ENCODE peak calls at places on chromosomes 16 and 17, in ten cellular contexts. S, I, J, A, L, O, Q, Z, G and D are unnamed samples.

GRCh38 chr17:78967782-78968362 is 11.9 kb downstream of the LGALS3BP start:
- DNase-seq in S (no peak), I (no peak), J (no peak), A (no peak), L (no peak), O (no peak), Q (no peak), Z (no peak), G (no peak), D (no peak)

GRCh38 chr17:4936436-4936835 is 3.4 kb downstream of the SLC25A11 start:
- DNase-seq in S (no peak), I (no peak), J (no peak), A (no peak), L (no peak), O (no peak), Q (no peak), Z (no peak), G (no peak), D (no peak)

GRCh38 chr17:512926-513325 is 160.3 kb upstream of the RPH3AL start:
- DNase-seq in S (no peak), I (no peak), J (no peak), A (no peak), L (peak), O (no peak), Q (no peak), Z (peak), G (no peak), D (no peak)

GRCh38 chr17:58643147-58643546 is 48.7 kb downstream of the TEX14 start:
- DNase-seq in S (no peak), I (no peak), J (no peak), A (no peak), L (no peak), O (no peak), Q (no peak), Z (no peak), G (no peak), D (no peak)

GRCh38 chr17:75049057-75049456 is 2.0 kb downstream of the KCTD2 start:
- DNase-seq in S (no peak), I (no peak), J (no peak), A (no peak), L (no peak), O (no peak), Q (peak), Z (no peak), G (no peak), D (no peak)

GRCh38 chr17:75152971-75153853 is 1.1 kb downstream of the JPT1 start:
- DNase-seq in S (no peak), I (peak), J (peak), A (no peak), L (peak), O (peak), Q (peak), Z (peak), G (no peak), D (no peak)

GRCh38 chr16:5077304-5077703 is 5.7 kb downstream of the ALG1 start:
- DNase-seq in S (no peak), I (peak), J (no peak), A (no peak), L (no peak), O (no peak), Q (no peak), Z (no peak), G (no peak), D (no peak)

GRCh38 chr16:53209489-53209888 is 154.7 kb downstream of the CHD9 start:
- DNase-seq in S (no peak), I (no peak), J (no peak), A (no peak), L (no peak), O (no peak), Q (no peak), Z (no peak), G (no peak), D (no peak)

GRCh38 chr17:36049643-36050042 is 14.4 kb upstream of the CCL18 start:
- DNase-seq in S (no peak), I (no peak), J (no peak), A (no peak), L (no peak), O (no peak), Q (no peak), Z (no peak), G (no peak), D (no peak)

GRCh38 chr17:68356949-68357455 is 65.7 kb downstream of the ARSG start:
- DNase-seq in S (no peak), I (no peak), J (no peak), A (no peak), L (no peak), O (no peak), Q (no peak), Z (no peak), G (no peak), D (no peak)

GRCh38 chr16:56346131-56346890 is 79.0 kb downstream of the AMFR start:
- DNase-seq in S (no peak), I (no peak), J (no peak), A (no peak), L (no peak), O (peak), Q (no peak), Z (no peak), G (no peak), D (no peak)

GRCh38 chr17:55830699-55831098 is 79.8 kb downstream of the PCTP start:
- DNase-seq in S (no peak), I (no peak), J (no peak), A (no peak), L (peak), O (no peak), Q (no peak), Z (no peak), G (no peak), D (no peak)

GRCh38 chr17:55820675-55821074 is 69.8 kb downstream of the PCTP start:
- DNase-seq in S (no peak), I (no peak), J (no peak), A (no peak), L (no peak), O (no peak), Q (no peak), Z (no peak), G (no peak), D (no peak)

GRCh38 chr17:55830210-55830609 is 79.4 kb downstream of the PCTP start:
- DNase-seq in S (no peak), I (no peak), J (no peak), A (no peak), L (no peak), O (no peak), Q (no peak), Z (no peak), G (no peak), D (no peak)

DNA sequence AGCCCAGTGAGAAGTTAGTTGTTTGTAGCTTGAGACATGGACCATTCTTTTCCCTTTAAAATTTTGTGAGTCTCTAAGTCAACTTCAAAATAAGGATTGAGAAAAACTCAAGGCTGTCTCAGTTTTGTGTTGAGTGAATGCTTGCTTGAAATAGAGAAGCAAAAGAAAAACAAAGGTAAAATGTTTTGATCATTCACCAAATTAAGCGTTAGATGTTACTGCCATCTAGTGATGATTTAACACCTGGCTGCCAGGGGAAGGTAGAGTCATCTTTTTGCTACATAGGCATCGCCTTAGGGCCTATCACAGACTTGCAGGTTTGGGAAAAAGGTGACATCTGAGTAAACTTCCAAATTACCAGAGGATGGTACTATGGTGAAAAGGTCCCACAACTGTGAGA is 74.4 kb downstream of the PCTP start:
- DNase-seq in S (no peak), I (no peak), J (no peak), A (no peak), L (no peak), O (no peak), Q (peak), Z (no peak), G (no peak), D (no peak)
- TF ChIP-seq CTCF in S (no peak), I (peak), J (no peak), A (peak), L (peak), O (no peak), Q (peak), Z (no peak), G (no peak), D (no peak)

GRCh38 chr16:29995330-29995910 is at the start of gene HIRIP3:
- DNase-seq in S (peak), I (peak), J (peak), A (peak), L (peak), O (peak), Q (peak), Z (peak), G (peak), D (peak)
- TF ChIP-seq POLR2AphosphoS5 in S (peak), I (no peak), J (peak), A (peak), L (no peak), O (no peak), Q (peak), Z (no peak), G (peak), D (peak)

GRCh38 chr17:20206591-20206990 is 197.4 kb downstream of the SPECC1 start:
- DNase-seq in S (no peak), I (no peak), J (no peak), A (no peak), L (no peak), O (no peak), Q (no peak), Z (no peak), G (no peak), D (no peak)

GRCh38 chr17:20203761-20204263 is 194.7 kb downstream of the SPECC1 start:
- DNase-seq in S (no peak), I (no peak), J (no peak), A (peak), L (no peak), O (no peak), Q (no peak), Z (no peak), G (no peak), D (no peak)

GRCh38 chr17:20205609-20206008 is 196.4 kb downstream of the SPECC1 start:
- DNase-seq in S (no peak), I (no peak), J (no peak), A (no peak), L (no peak), O (no peak), Q (no peak), Z (no peak), G (no peak), D (no peak)

GRCh38 chr17:20207295-20207985 is 198.3 kb downstream of the SPECC1 start:
- DNase-seq in S (no peak), I (no peak), J (no peak), A (no peak), L (no peak), O (no peak), Q (no peak), Z (no peak), G (no peak), D (no peak)

GRCh38 chr17:20206068-20206467 is 196.9 kb downstream of the SPECC1 start:
- DNase-seq in S (no peak), I (no peak), J (no peak), A (no peak), L (no peak), O (no peak), Q (no peak), Z (no peak), G (no peak), D (no peak)
- TF ChIP-seq EP300 in S (no peak), I (peak), J (no peak), A (no peak), L (no peak), O (no peak), Q (no peak), Z (no peak), G (no peak), D (no peak)

DNA sequence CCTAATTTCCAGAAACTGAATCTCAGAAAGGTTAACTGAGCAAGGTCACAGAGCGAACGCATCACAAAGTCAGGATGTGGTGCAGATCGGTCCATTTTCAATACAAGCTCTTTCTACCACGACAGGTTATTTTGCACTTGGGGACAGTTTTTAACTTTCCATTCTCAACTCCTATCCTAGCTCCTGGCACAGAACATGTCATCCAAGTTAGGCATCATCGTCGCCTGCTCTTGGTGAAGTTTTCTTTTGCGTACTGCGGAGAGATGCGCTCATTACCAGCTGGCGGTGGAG is 15.5 kb upstream of the ERN1 start:
- DNase-seq in S (no peak), I (no peak), J (no peak), A (no peak), L (no peak), O (no peak), Q (no peak), Z (no peak), G (no peak), D (no peak)
- TF ChIP-seq CTCF in S (no peak), I (no peak), J (no peak), A (no peak), L (peak), O (no peak), Q (peak), Z (no peak), G (no peak), D (no peak)

DNA sequence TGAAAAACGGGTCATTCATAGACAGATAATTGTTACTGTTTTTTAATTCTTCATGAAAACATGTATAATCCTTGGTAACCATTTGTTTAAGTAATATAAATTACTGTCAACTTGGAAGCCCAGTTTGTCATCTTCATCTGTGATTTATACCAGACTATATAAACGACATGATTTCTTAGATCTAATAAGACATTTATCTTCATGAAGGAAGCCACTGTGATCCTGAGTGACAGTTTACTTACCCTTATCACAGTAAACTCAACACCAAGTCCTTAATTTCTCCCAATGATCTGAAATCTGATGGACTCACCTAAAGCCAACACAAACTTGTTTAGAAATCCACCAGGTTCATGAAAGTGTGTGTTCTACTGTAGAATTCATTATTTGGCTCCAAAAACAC is 91.3 kb downstream of the SKAP1 start:
- DNase-seq in S (no peak), I (no peak), J (no peak), A (no peak), L (no peak), O (no peak), Q (no peak), Z (no peak), G (no peak), D (no peak)
- TF ChIP-seq POLR2AphosphoS5 in S (no peak), I (no peak), J (no peak), A (no peak), L (no peak), O (no peak), Q (no peak), Z (no peak), G (no peak), D (no peak)

DNA sequence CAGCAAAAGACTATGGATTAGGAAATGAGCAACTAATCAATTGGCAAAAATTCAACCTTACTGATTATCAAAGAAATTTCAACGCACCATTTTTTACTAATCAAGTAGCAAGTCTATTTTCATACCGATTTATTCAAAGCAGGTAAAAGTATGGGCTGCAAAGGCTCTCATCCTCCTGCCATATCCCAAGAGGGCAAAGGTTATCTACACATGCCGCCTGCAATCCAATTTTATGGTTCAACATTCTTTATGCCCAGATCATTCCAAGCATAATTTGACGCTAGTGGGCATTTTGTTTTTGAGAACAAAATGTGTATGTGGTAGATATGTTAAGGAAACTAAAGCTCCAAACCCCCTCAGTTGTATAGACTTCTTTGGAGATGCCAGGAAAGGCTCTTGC is 270.6 kb downstream of the MAF start:
- DNase-seq in S (no peak), I (no peak), J (peak), A (no peak), L (no peak), O (no peak), Q (no peak), Z (no peak), G (no peak), D (no peak)
- TF ChIP-seq EP300 in S (no peak), I (no peak), J (no peak), A (no peak), L (no peak), O (no peak), Q (no peak), Z (no peak), G (no peak), D (no peak)

GRCh38 chr17:18321309-18321708 is 6.2 kb downstream of the SMCR8 start:
- DNase-seq in S (no peak), I (peak), J (no peak), A (no peak), L (no peak), O (no peak), Q (no peak), Z (peak), G (no peak), D (no peak)
- TF ChIP-seq CTCF in S (no peak), I (peak), J (no peak), A (no peak), L (no peak), O (no peak), Q (peak), Z (no peak), G (no peak), D (no peak)

DNA sequence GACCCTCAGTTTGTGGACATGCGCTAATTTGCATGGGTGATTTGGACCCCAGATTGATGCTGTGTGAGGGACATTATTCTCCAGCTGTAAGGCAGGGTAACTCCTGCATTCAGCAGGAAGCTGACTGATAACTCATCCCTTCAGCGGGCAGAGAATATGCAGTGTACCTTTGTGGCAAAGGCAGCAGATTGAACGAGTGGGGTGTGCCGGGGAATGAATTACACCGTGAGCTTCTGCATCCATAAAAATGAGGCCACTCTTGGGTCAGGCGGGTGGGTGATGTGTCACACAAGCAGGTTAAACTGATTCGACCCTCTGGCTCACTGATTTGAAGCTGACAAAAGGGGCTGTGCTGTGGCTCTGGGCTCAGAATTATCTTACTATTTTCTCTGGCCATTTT is 128.9 kb upstream of the PMFBP1 start:
- DNase-seq in S (no peak), I (no peak), J (peak), A (no peak), L (peak), O (no peak), Q (no peak), Z (no peak), G (no peak), D (no peak)
- TF ChIP-seq POLR2AphosphoS5 in S (no peak), I (no peak), J (no peak), A (no peak), L (no peak), O (no peak), Q (no peak), Z (no peak), G (no peak), D (no peak)

GRCh38 chr16:84483882-84484565 is 20.4 kb downstream of the MEAK7 start:
- DNase-seq in S (peak), I (no peak), J (no peak), A (no peak), L (no peak), O (no peak), Q (no peak), Z (no peak), G (no peak), D (peak)
- TF ChIP-seq EP300 in S (no peak), I (no peak), J (no peak), A (no peak), L (no peak), O (no peak), Q (no peak), Z (no peak), G (no peak), D (no peak)

DNA sequence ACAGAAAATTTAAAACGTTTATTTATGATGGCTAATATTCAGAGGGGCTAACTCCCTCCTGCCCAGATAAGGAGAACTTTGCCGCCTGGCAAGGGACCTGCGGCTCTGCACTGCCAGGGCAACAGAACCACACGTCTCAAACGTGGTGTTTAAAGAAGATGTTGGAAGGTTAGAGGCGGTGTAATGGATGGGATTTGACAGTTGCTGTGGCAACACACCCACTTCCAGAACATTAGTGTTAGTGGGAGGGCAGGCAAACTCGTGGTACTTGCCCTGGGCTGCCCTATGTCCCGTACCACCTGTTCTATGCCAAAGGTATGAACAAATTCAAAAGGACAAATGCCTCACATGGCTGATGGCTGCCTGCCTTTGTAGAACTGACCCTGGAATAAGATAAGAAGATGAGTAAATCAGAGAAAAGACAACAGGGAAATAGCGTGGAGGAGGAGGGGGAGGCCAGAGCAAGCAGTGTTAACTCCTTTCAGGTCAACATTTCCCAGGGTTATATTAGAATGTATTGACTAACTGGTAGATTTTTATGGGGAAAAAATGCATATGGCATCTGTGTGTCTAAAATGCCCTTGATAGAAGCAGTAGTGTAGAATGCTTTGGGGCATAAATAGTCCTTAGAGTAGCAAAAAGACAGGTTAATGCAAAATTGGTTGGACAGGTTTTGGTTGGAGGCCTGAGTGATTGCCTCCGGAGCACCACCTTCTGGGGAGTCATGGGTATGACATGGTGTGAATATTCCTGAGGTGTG is 30.8 kb downstream of the HLF start:
- DNase-seq in S (peak), I (peak), J (peak), A (no peak), L (peak), O (no peak), Q (peak), Z (peak), G (no peak), D (peak)
- TF ChIP-seq CTCF in S (peak), I (peak), J (peak), A (peak), L (peak), O (peak), Q (peak), Z (peak), G (peak), D (peak)